ENCODE peak calls at places on chromosomes 11 and 22, in eight cellular contexts. H is fibroblast of pulmonary artery, U is A549, I is AG09309, Q is HFF-Myc, N is HepG2, P is choroid plexus epithelial cell, M is AG04450. Y is an unnamed sample.

GRCh38 chr22:22422629-22423112 is 85.9 kb downstream of the ZNF280B start:
- DNase-seq in H (peak; percentile 64), U (peak; percentile 13), I (peak; percentile 1), Q (peak; percentile 17), N (peak; percentile 56), P (peak; percentile 82), M (peak; percentile 11), Y (no peak)

GRCh38 chr11:73327812-73328364 is 19.8 kb downstream of the ARHGEF17 start:
- DNase-seq in H (no peak), U (no peak), I (no peak), Q (no peak), N (no peak), P (no peak), M (no peak), Y (no peak)

GRCh38 chr11:72568861-72569260 is 105.4 kb downstream of the PDE2A start:
- DNase-seq in H (no peak), U (no peak), I (no peak), Q (no peak), N (no peak), P (no peak), M (no peak), Y (no peak)

GRCh38 chr11:79258606-79259005 is 182.2 kb downstream of the TENM4 start:
- DNase-seq in H (no peak), U (no peak), I (no peak), Q (no peak), N (no peak), P (no peak), M (no peak), Y (peak; percentile 37)

GRCh38 chr11:17591293-17591692 is 44.2 kb downstream of the OTOG start:
- DNase-seq in H (no peak), U (no peak), I (no peak), Q (no peak), N (no peak), P (no peak), M (no peak), Y (no peak)

GRCh38 chr22:40479887-40480538 is 109.6 kb downstream of the SGSM3 start:
- DNase-seq in H (peak; percentile 60), U (no peak), I (no peak), Q (no peak), N (no peak), P (peak; percentile 55), M (no peak), Y (no peak)

GRCh38 chr11:127789887-127790286 is 789.3 kb upstream of the KIRREL3 start:
- DNase-seq in H (no peak), U (no peak), I (no peak), Q (no peak), N (no peak), P (no peak), M (no peak), Y (no peak)

GRCh38 chr11:126029805-126030204 is 32.9 kb downstream of the CDON start:
- DNase-seq in H (no peak), U (no peak), I (no peak), Q (no peak), N (peak; percentile 33), P (no peak), M (no peak), Y (no peak)

GRCh38 chr11:46520971-46521745 is 72.7 kb downstream of the AMBRA1 start:
- DNase-seq in H (peak; percentile 59), U (no peak), I (no peak), Q (peak; percentile 49), N (no peak), P (peak; percentile 79), M (no peak), Y (peak; percentile 36)

GRCh38 chr22:22940961-22941605 is 53.5 kb downstream of the IGLL5 start:
- DNase-seq in H (no peak), U (no peak), I (no peak), Q (no peak), N (no peak), P (no peak), M (no peak), Y (no peak)

GRCh38 chr22:24146791-24147353 is 34.4 kb upstream of the SUSD2 start:
- DNase-seq in H (peak; percentile 82), U (no peak), I (no peak), Q (peak; percentile 63), N (no peak), P (peak; percentile 79), M (peak; percentile 92), Y (peak; percentile 72)

GRCh38 chr11:118789501-118790356 is 1.2 kb downstream of the DDX6 start:
- DNase-seq in H (peak; percentile 26), U (no peak), I (no peak), Q (no peak), N (no peak), P (peak; percentile 46), M (no peak), Y (no peak)

GRCh38 chr11:7019500-7020182 is 505 bp downstream of the ZNF214 start:
- DNase-seq in H (no peak), U (no peak), I (no peak), Q (no peak), N (no peak), P (peak; percentile 43), M (no peak), Y (no peak)

GRCh38 chr11:96664108-96664507 is 274.3 kb downstream of the JRKL start:
- DNase-seq in H (no peak), U (no peak), I (no peak), Q (no peak), N (no peak), P (no peak), M (no peak), Y (no peak)

DNA sequence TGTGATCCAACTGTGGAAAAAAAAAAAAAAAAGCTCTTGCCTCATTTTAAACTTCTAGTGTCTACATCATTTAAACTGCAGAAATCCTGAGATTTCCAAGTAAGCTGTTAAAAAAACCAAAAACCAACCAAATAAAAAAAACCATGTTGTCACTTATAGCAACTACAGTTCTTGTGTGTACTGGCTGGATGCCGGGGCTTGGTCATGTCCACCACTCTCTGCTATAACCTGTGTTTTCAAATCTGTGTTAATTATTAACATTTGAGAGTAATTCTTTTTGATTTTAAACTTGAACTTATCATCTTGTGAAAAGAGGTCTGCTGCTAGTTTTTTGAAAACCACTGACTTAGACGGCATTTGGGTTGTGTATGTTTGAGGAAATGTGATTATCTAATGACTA is 32.2 kb upstream of the BID start:
- DNase-seq in H (no peak), U (no peak), I (no peak), Q (no peak), N (no peak), P (no peak), M (no peak), Y (no peak)
- TF ChIP-seq CTCF in H (no peak), U (no peak), I (no peak), Q (no peak), N (no peak), P (no peak), M (no peak), Y (no peak)

GRCh38 chr11:76666408-76666807 is 4.1 kb downstream of the LRRC32 start:
- DNase-seq in H (peak; percentile 50), U (no peak), I (no peak), Q (no peak), N (no peak), P (peak; percentile 56), M (no peak), Y (no peak)
- H3K4me3 ChIP-seq in H (no peak overlapping the region), U (no peak overlapping the region), I (no peak overlapping the region), Q (no peak overlapping the region), N (no peak overlapping the region), P (no peak overlapping the region), M (no peak overlapping the region), Y (no peak overlapping the region)

GRCh38 chr22:32949719-32950118 is 108.5 kb downstream of the SYN3 start:
- DNase-seq in H (peak; percentile 59), U (no peak), I (no peak), Q (no peak), N (peak; percentile 54), P (peak; percentile 34), M (no peak), Y (no peak)

GRCh38 chr22:32947581-32947980 is 110.6 kb downstream of the SYN3 start:
- DNase-seq in H (no peak), U (no peak), I (no peak), Q (no peak), N (no peak), P (no peak), M (no peak), Y (no peak)

GRCh38 chr22:32951807-32952153 is 106.4 kb downstream of the SYN3 start:
- DNase-seq in H (peak; percentile 22), U (no peak), I (no peak), Q (no peak), N (no peak), P (no peak), M (no peak), Y (no peak)

GRCh38 chr22:32950366-32950765 is 107.8 kb downstream of the SYN3 start:
- DNase-seq in H (peak; percentile 29), U (no peak), I (no peak), Q (no peak), N (no peak), P (no peak), M (no peak), Y (no peak)

DNA sequence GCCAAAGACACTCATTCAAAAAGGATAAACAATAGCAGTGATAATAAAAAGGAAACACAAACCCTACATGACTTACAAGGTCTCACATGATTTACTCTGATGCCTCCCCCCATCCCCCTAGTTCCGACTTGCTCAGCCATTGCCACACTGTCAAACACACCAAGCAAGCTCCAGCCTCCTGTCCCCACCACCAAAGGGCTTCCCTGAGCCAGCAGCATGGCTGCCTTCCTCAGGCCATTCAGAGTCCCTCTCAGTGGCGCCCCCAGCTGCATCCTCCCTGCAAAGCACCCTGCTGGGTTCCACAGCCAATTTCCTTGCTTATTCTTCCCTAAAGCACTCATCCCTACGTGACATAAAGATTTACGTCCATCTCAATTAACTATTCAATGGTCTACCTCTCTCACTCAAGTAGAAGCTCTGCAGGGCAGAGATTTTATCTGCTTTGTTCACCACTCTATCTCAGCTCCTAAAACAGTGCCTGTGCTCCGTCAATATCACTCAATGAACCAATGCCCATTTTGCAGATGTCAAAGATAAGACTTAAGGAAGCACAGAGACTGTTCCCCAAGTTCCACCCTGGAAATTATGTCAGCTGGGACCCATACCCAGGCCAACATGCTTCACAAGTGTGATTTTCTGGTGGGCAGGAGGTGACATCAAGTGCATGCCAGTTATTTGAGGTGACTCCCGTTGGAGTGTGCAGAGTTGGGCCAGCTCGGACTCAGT is 106.9 kb downstream of the SYN3 start:
- DNase-seq in H (peak; percentile 44), U (no peak), I (no peak), Q (no peak), N (no peak), P (no peak), M (no peak), Y (no peak)
- TF ChIP-seq CTCF in H (peak; percentile 19), U (no peak), I (no peak), Q (peak; percentile 14), N (peak; percentile 16), P (peak; percentile 23), M (no peak), Y (no peak)

DNA sequence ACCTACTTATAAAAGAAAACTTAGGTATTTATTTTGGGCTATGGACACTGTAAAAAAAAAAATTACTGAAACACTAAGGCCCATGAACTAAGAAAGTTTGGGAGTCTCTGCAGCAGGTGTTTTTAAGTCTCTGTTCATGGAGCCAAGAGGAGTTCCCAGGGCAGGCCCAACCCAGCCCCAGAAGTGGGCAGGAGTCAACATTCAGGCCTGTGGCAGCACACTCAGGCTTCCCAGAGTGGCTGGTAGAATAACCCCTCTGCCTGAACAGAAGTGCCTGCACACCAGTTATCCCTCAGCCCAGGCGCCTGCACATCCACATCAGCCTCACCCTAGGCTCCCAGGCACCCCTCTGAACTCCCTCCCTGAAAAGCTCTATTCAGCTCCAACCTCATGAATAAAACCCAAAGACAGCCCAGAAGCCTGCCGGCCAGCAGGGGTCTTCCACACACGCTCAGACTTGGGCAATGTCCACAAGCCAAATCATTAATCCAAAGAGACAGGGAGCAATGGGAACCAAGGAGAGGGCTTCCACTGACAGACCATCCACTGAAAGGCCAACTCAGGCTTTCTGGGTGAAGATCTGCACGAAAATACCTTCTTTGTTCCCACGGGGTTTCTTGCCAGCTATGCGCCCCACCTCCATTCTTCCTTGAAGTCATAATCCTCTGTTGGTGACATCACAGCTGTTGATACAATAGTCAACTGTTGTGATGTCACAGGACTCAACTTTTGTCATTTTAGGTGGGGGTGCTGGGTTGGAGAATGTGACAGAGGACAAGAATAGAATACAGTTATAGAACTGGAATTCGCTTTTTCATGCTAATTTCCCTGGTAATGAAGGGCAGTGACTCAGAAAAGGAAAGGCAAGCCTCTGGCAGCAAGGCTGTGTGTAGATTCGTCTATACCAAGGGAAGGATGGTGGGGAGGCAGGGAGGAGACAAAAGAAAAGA is 83.7 kb downstream of the RPL27A start:
- DNase-seq in H (no peak), U (no peak), I (no peak), Q (no peak), N (no peak), P (no peak), M (no peak), Y (no peak)
- H3K4me3 ChIP-seq in H (no peak overlapping the region), U (no peak overlapping the region), I (no peak overlapping the region), Q (no peak overlapping the region), N (no peak overlapping the region), P (no peak overlapping the region), M (no peak overlapping the region), Y (no peak overlapping the region)